ENCODE peak calls at places on chromosomes 4 and X, in eight cellular contexts. D is head of caudate nucleus; P is SK-N-SH; B is cardiac muscle cell; H is GM03348; M is activated T-cell treated with anti-CD3 and anti-CD28 coated beads, Interleukin-2, amount 50 U/mL, for 72 hours; L is ascending aorta; F is COR-L47. X is an unnamed sample.

GRCh38 chrX:120726294-120726693 is 96.4 kb upstream of the C1GALT1C1 start:
- DNase-seq in D (no peak), P (no peak), B (no peak), H (no peak), M (no peak), L (no peak), F (no peak), X (no peak)

GRCh38 chr4:126451237-126451885 is 1136.6 kb downstream of the FAT4 start:
- DNase-seq in D (no peak), P (no peak), B (no peak), H (no peak), M (no peak), L (no peak), F (no peak), X (no peak)

GRCh38 chr4:73589887-73590801 is 30.1 kb downstream of the RASSF6 start:
- DNase-seq in D (no peak), P (no peak), B (no peak), H (no peak), M (no peak), L (no peak), F (peak; percentile 47), X (no peak)

GRCh38 chr4:121439669-121440068 is 58.9 kb upstream of the QRFPR start:
- DNase-seq in D (no peak), P (no peak), B (no peak), H (no peak), M (no peak), L (no peak), F (no peak), X (no peak)

GRCh38 chrX:16445166-16445752 is 204.7 kb upstream of the S100G start:
- DNase-seq in D (peak; percentile 19), P (peak; percentile 41), B (peak; percentile 63), H (peak; percentile 26), M (peak; percentile 19), L (no peak), F (no peak), X (no peak)

GRCh38 chr4:7419961-7420660 is 14.6 kb downstream of the PSAPL1 start:
- DNase-seq in D (no peak), P (no peak), B (no peak), H (no peak), M (no peak), L (peak; percentile 1), F (no peak), X (no peak)

GRCh38 chr4:160592258-160592657 is 1489.4 kb downstream of the RAPGEF2 start:
- DNase-seq in D (no peak), P (no peak), B (no peak), H (no peak), M (no peak), L (no peak), F (no peak), X (no peak)

GRCh38 chr4:31645211-31645610 is 925.0 kb downstream of the PCDH7 start:
- DNase-seq in D (no peak), P (no peak), B (no peak), H (no peak), M (no peak), L (no peak), F (no peak), X (no peak)

GRCh38 chrX:97295954-97296353 is 412.2 kb downstream of the RPA4 start:
- DNase-seq in D (no peak), P (no peak), B (no peak), H (no peak), M (no peak), L (no peak), F (no peak), X (no peak)

X was measured in NCI-H226.